ENCODE peak calls at places on chromosomes 11 and 22, in seven cellular contexts. B is cardiac muscle cell, K is colonic mucosa, N is heart right ventricle, O is mammary epithelial cell, C is gastrocnemius medialis, W is A673. E is an unnamed sample. For H3K4me1, the result is how much of the 10 kb centered on the place peaks cover.

GRCh38 chr11:130785376-130786110 is 130.7 kb downstream of the SNX19 start:
- DNase-seq in O (peak), B (no peak), C (no peak), K (no peak), N (no peak), W (peak), E (no peak)

GRCh38 chr11:36195496-36196346 is 93.5 kb downstream of the COMMD9 start:
- DNase-seq in W (no peak), B (no peak), O (no peak), K (no peak), N (no peak), C (no peak), E (no peak)

GRCh38 chr11:655036-655726 is 18.1 kb downstream of the DRD4 start:
- DNase-seq in K (peak), C (no peak), B (no peak), W (no peak), N (no peak), O (no peak), E (no peak)

GRCh38 chr11:58921778-58922390 is 17.4 kb upstream of the GLYATL1 start:
- DNase-seq in K (no peak), O (no peak), B (no peak), N (no peak), C (no peak), W (no peak), E (no peak)

GRCh38 chr11:8739309-8739793 is 56.8 kb downstream of the RPL27A start:
- DNase-seq in C (no peak), W (no peak), N (no peak), B (no peak), O (no peak), K (no peak), E (no peak)

GRCh38 chr22:23893446-23893956 is 682 bp upstream of the MIF start:
- DNase-seq in B (no peak), N (no peak), C (no peak), W (no peak), O (no peak), K (no peak), E (no peak)

GRCh38 chr11:14376920-14377319 is 17.9 kb upstream of the RRAS2 start:
- DNase-seq in C (no peak), N (no peak), O (peak), K (no peak), B (no peak), W (no peak), E (no peak)

GRCh38 chr11:94650756-94651155 is 83.6 kb downstream of the PIWIL4 start:
- DNase-seq in W (no peak), O (no peak), C (peak), B (no peak), K (peak), N (peak), E (no peak)

GRCh38 chr11:118818130-118818529 is 27.2 kb upstream of the DDX6 start:
- DNase-seq in W (no peak), B (no peak), N (no peak), C (no peak), K (no peak), O (no peak), E (no peak)

GRCh38 chr11:75986966-75987365 is 172.0 kb downstream of the UVRAG start:
- DNase-seq in K (no peak), O (no peak), W (no peak), N (no peak), B (peak), C (no peak), E (no peak)

GRCh38 chr22:24410110-24410856 is 17.1 kb upstream of the ADORA2A start:
- DNase-seq in W (no peak), N (no peak), K (no peak), B (no peak), O (no peak), C (no peak), E (peak)

GRCh38 chr22:48167238-48167637 is 1404.8 kb downstream of the TBC1D22A start:
- DNase-seq in B (peak), N (no peak), C (no peak), K (no peak), O (no peak), W (peak), E (no peak)

GRCh38 chr11:120354068-120354467 is 17.9 kb downstream of the ARHGEF12 start:
- DNase-seq in O (peak), W (peak), K (no peak), N (no peak), C (no peak), B (no peak), E (no peak)

GRCh38 chr11:130999992-131000770 is 83.9 kb upstream of the SNX19 start:
- DNase-seq in B (no peak), N (no peak), W (no peak), O (peak), C (no peak), K (no peak), E (no peak)

GRCh38 chr11:72867970-72868369 is 53.8 kb downstream of the ATG16L2 start:
- DNase-seq in W (no peak), N (no peak), C (no peak), B (no peak), K (no peak), O (no peak), E (no peak)

GRCh38 chr11:62468577-62468976 is 49.7 kb downstream of the SCGB1A1 start:
- DNase-seq in N (no peak), W (no peak), C (no peak), K (no peak), O (no peak), B (no peak), E (no peak)

GRCh38 chr11:118055966-118056365 is 20.9 kb upstream of the TMPRSS4 start:
- DNase-seq in C (no peak), O (no peak), N (no peak), K (no peak), B (no peak), W (no peak), E (no peak)

GRCh38 chr11:127247261-127247660 is 246.7 kb upstream of the KIRREL3 start:
- DNase-seq in K (no peak), W (peak), O (no peak), N (no peak), C (no peak), B (no peak), E (no peak)

GRCh38 chr11:128936546-128937275 is 6.0 kb downstream of the TP53AIP1 start:
- DNase-seq in O (no peak), C (no peak), N (no peak), K (no peak), B (peak), W (no peak), E (no peak)

GRCh38 chr11:34501500-34501899 is 12.1 kb downstream of the ELF5 start:
- DNase-seq in O (peak), B (no peak), C (peak), W (no peak), K (no peak), N (no peak), E (no peak)

GRCh38 chr11:75148436-75148983 is 2.4 kb upstream of the SLCO2B1 start:
- DNase-seq in N (no peak), C (no peak), O (no peak), W (no peak), B (no peak), K (no peak), E (no peak)

GRCh38 chr11:876550-876949 is 33.9 kb downstream of the TSPAN4 start:
- DNase-seq in N (peak), O (no peak), W (no peak), C (peak), K (no peak), B (no peak), E (no peak)

GRCh38 chr11:1178906-1179305 is 21.2 kb downstream of the MUC5AC start:
- DNase-seq in C (no peak), N (no peak), W (no peak), O (no peak), B (no peak), K (no peak), E (peak)

GRCh38 chr11:66067640-66068039 is 2.4 kb upstream of the PACS1 start:
- DNase-seq in N (no peak), K (no peak), C (no peak), O (no peak), W (no peak), B (no peak), E (no peak)
- H3K27ac ChIP-seq in N (peak), K (no peak), C (peak), O (no peak), W (no peak), B (peak), E (no peak)

GRCh38 chr11:126113012-126113411 is 50.3 kb upstream of the CDON start:
- DNase-seq in C (no peak), W (no peak), N (no peak), O (no peak), B (no peak), K (no peak), E (no peak)
- H3K4me1 ChIP-seq in C (half or more), W (under half), N (half or more), O (under half), B (under half), K (under half), E (under half)

DNA sequence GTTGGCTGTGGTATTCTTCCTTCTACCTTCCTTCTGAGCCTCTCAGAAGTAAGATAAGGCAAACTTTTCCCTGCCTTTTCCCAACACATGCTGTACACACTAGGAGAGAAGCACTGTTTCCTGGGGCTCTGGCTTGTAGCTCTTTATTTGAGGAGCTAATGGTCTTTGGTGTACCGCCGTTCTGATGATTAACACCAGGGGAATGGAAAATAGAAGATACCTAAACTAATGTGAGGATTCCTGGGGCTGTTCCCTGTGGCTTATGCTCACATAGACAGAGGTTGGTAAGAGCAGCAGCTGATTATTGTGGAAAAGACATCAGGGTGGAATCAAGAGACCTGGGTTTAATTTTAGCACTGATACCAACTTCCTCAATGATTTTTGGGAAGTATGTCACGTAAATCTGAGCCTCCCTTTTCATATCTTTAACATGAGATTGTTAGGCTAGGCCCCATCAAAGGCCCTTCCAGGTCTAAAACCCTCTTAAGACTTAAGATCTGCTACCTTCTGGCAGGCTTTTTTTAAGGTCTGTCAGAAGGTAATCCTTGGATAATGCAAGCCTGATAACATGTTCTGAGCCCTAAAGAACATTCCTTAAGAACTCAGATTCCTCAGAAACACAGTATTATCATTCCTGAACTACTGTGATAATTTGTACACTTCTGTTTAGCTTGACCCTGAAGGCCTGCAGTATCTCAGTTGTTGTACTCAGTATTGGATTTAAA is 24.8 kb upstream of the RCE1 start:
- DNase-seq in K (no peak), O (no peak), C (no peak), W (no peak), N (no peak), B (no peak), E (no peak)
- H3K27ac ChIP-seq in K (no peak), O (no peak), C (no peak), W (no peak), N (no peak), B (no peak), E (no peak)

GRCh38 chr22:30858976-30859713 is 109.4 kb downstream of the MORC2 start:
- DNase-seq in B (no peak), K (no peak), W (no peak), N (no peak), O (no peak), C (no peak), E (no peak)

GRCh38 chr22:30855677-30856518 is 112.7 kb downstream of the MORC2 start:
- DNase-seq in O (no peak), W (no peak), B (no peak), C (no peak), K (peak), N (no peak), E (no peak)

GRCh38 chr22:30857103-30857502 is 111.5 kb downstream of the MORC2 start:
- DNase-seq in K (peak), O (no peak), N (no peak), C (no peak), B (no peak), W (no peak), E (no peak)

GRCh38 chr22:30856699-30857098 is 111.9 kb downstream of the MORC2 start:
- DNase-seq in C (no peak), K (peak), N (no peak), O (no peak), W (no peak), B (no peak), E (no peak)

DNA sequence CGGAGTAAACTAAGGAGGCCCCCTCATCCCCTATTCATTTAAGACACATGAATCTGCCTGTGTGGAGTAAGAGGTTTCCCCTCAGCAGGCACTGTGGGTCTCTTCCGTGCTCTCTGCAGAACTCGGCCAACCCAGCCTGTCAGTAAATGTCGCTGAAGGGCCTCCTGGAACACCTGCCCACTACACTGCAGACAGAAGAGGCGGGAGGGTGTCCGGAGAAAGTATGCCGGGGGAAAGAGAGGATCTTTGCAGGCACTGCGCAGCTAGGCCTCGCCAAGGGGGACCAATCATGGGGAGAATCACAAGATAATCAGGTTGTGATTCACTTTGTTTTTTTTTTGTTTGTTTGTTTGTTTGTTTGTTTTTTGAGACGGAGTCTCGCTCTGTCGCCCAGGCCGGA is 110.8 kb downstream of the MORC2 start:
- DNase-seq in O (no peak), B (no peak), W (no peak), K (no peak), N (no peak), C (no peak), E (no peak)
- H3K4me1 ChIP-seq in O (under half), B (under half), W (under half), K (under half), N (under half), C (under half), E (under half)

DNA sequence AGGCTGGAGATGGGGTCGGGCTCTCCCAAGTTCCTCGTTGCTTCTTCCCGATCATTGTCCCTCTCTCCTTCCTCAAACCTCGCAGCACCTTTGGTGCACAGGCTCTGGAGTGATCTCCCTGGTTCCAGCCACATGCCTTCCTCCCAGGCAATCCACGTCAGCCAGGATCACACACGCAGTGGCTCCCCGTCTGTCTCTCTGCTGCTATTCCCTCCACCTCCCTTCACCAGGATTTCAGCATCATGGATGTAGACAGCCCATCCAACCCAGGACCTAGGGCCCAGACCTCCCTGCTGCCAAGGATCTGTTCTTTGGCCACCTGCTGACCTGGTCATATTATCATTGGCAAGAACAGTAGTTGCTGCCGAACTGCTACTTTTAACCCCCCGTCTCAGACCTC is 40.1 kb downstream of the RBX1 start:
- DNase-seq in N (no peak), W (no peak), O (no peak), C (no peak), B (no peak), K (no peak), E (no peak)
- H3K27ac ChIP-seq in N (no peak), W (no peak), O (no peak), C (no peak), B (no peak), K (no peak), E (no peak)

DNA sequence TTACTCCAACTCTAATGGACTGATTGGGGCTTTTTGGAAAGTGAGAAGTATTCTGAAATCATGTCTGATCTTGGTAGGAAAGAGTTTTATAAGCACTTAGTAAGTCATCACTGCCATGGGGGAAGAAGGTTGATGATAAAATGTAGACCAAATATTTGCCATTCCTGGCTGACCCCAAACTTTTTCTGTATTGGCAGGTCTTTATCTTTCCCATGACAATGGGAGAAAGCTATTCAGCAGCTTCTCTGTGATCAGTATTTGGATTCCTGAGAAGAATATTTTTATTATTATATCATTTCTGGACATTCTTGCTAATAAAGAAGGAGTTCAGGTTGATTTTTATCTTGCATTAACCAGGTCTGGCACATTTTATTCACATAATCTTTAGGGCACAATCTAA is 47.4 kb upstream of the BLID start:
- DNase-seq in N (no peak), B (no peak), O (no peak), W (no peak), C (no peak), K (no peak), E (no peak)
- H3K4me1 ChIP-seq in N (under half), B (under half), O (half or more), W (under half), C (under half), K (under half), E (under half)

GRCh38 chr22:32661296-32661695 is 140.2 kb upstream of the TIMP3 start:
- DNase-seq in N (peak), W (no peak), O (peak), B (no peak), C (peak), K (peak), E (no peak)
- H3K27ac ChIP-seq in N (peak), W (no peak), O (peak), B (no peak), C (peak), K (no peak), E (no peak)

GRCh38 chr22:43158778-43159483 is 7.6 kb downstream of the TSPO start:
- DNase-seq in O (no peak), W (no peak), K (no peak), B (no peak), C (no peak), N (no peak), E (no peak)
- H3K4me1 ChIP-seq in O (under half), W (under half), K (under half), B (under half), C (under half), N (under half), E (under half)

GRCh38 chr11:115652094-115652493 is 147.9 kb upstream of the CADM1 start:
- DNase-seq in O (no peak), K (no peak), C (no peak), B (no peak), N (no peak), W (no peak), E (no peak)
- H3K27ac ChIP-seq in O (peak), K (no peak), C (no peak), B (no peak), N (no peak), W (no peak), E (no peak)